ENCODE peak calls at places on chromosomes 4 and X, in six cellular contexts. E, L, W, Z, N and Q are unnamed samples.
A peak's percentile ranks its signal among the peaks of the same experiment; 100 is the strongest.

GRCh38 chr4:86400216-86400615 is 40.4 kb upstream of the MAPK10 start:
- DNase-seq in N (no peak), E (no peak), Z (no peak), W (no peak), L (no peak), Q (no peak)

GRCh38 chrX:99301990-99302389 is 1108.1 kb downstream of the PCDH19 start:
- DNase-seq in E (no peak), Z (no peak), W (peak; percentile 19), N (peak; percentile 2), L (no peak), Q (no peak)

GRCh38 chr4:44434247-44434646 is 14.4 kb downstream of the KCTD8 start:
- DNase-seq in Z (no peak), W (no peak), N (no peak), E (no peak), L (no peak), Q (no peak)

GRCh38 chr4:179196511-179196910 is 1754.3 kb upstream of the AGA start:
- DNase-seq in W (no peak), N (no peak), L (no peak), E (no peak), Z (no peak), Q (no peak)

GRCh38 chrX:77565278-77565677 is 118.1 kb downstream of the FGF16 start:
- DNase-seq in W (no peak), N (no peak), E (no peak), Z (no peak), L (no peak), Q (no peak)

GRCh38 chr4:54958236-54958635 is 167.2 kb downstream of the KDR start:
- DNase-seq in Z (no peak), W (no peak), N (no peak), L (no peak), E (peak; percentile 21), Q (no peak)

GRCh38 chr4:80153800-80154546 is 43.3 kb upstream of the PRDM8 start:
- DNase-seq in E (no peak), Z (no peak), N (no peak), L (no peak), W (no peak), Q (no peak)

GRCh38 chrX:26845051-26845450 is 618.1 kb downstream of the PPP4R3C start:
- DNase-seq in W (no peak), E (no peak), L (no peak), N (no peak), Z (peak; percentile 75), Q (no peak)

GRCh38 chrX:107571296-107571998 is 56.9 kb upstream of the PRPS1 start:
- DNase-seq in E (no peak), W (peak; percentile 66), N (no peak), Z (peak; percentile 5), L (no peak), Q (no peak)

GRCh38 chr4:13024147-13025105 is 459.7 kb downstream of the RAB28 start:
- DNase-seq in L (no peak), Z (no peak), N (no peak), W (no peak), E (no peak), Q (no peak)

GRCh38 chrX:27680726-27681125 is 90.6 kb downstream of the DCAF8L2 start:
- DNase-seq in Z (peak; percentile 8), N (no peak), L (no peak), E (no peak), W (no peak), Q (no peak)

GRCh38 chrX:2498781-2499302 is 1.9 kb downstream of the DHRSX start:
- DNase-seq in E (no peak), W (peak; percentile 45), Z (peak; percentile 20), L (no peak), N (peak; percentile 43), Q (no peak)

GRCh38 chrX:12891915-12892506 is 14.4 kb upstream of the TLR8 start:
- DNase-seq in N (no peak), L (no peak), E (no peak), Z (no peak), W (no peak), Q (no peak)

GRCh38 chr4:140971077-140971792 is 162.0 kb downstream of the RNF150 start:
- DNase-seq in Z (no peak), L (no peak), E (no peak), N (no peak), W (no peak), Q (no peak)

GRCh38 chr4:38967260-38968095 is 64.7 kb downstream of the TMEM156 start:
- DNase-seq in L (no peak), N (peak; percentile 27), W (peak; percentile 76), Z (peak; percentile 9), E (no peak), Q (no peak)

GRCh38 chr4:23902203-23902602 is 12.4 kb upstream of the PPARGC1A start:
- DNase-seq in L (no peak), N (no peak), W (no peak), E (no peak), Z (no peak), Q (no peak)

GRCh38 chrX:109679820-109680219 is 53.2 kb downstream of the ACSL4 start:
- DNase-seq in E (no peak), W (no peak), N (no peak), Z (no peak), L (no peak), Q (no peak)

GRCh38 chr4:112416464-112416863 is 99.5 kb downstream of the NEUROG2 start:
- DNase-seq in L (no peak), E (no peak), Z (no peak), W (no peak), N (no peak), Q (no peak)

GRCh38 chrX:107204063-107204605 is 2.1 kb downstream of the NUP62CL start:
- DNase-seq in W (peak; percentile 36), N (peak; percentile 62), L (no peak), E (no peak), Z (no peak), Q (no peak)

GRCh38 chrX:104255465-104255864 is 732 bp upstream of the ESX1 start:
- DNase-seq in L (peak; percentile 14), E (no peak), Z (peak; percentile 1), N (no peak), W (no peak), Q (no peak)

GRCh38 chr4:42397256-42397634 is at the start of gene SHISA3:
- DNase-seq in L (no peak), Z (peak; percentile 45), E (no peak), N (no peak), W (no peak), Q (no peak)

GRCh38 chr4:75254745-75255144 is 259.5 kb downstream of the RCHY1 start:
- DNase-seq in Z (no peak), N (no peak), L (no peak), E (no peak), W (no peak), Q (no peak)

GRCh38 chrX:134013092-134013497 is 27.7 kb upstream of the GPC3 start:
- DNase-seq in W (no peak), E (no peak), N (no peak), L (no peak), Z (no peak), Q (no peak)

GRCh38 chr4:16897991-16898827 is at the start of gene LDB2:
- DNase-seq in W (no peak), N (no peak), L (no peak), E (peak; percentile 37), Z (peak; percentile 88), Q (peak; percentile 32)

GRCh38 chrX:78747471-78747870 is at the start of gene LPAR4:
- DNase-seq in N (no peak), L (no peak), W (no peak), E (no peak), Z (peak; percentile 1), Q (no peak)

GRCh38 chr4:169492436-169493163 is 119.8 kb downstream of the NEK1 start:
- DNase-seq in W (peak; percentile 32), L (no peak), N (peak; percentile 40), E (no peak), Z (peak; percentile 52), Q (no peak)

GRCh38 chr4:88880501-88881226 is 176.3 kb downstream of the FAM13A start:
- DNase-seq in E (no peak), N (peak; percentile 30), Z (no peak), W (no peak), L (no peak), Q (no peak)

GRCh38 chr4:136931771-136932170 is 600.5 kb downstream of the PCDH18 start:
- DNase-seq in Z (no peak), E (no peak), L (no peak), N (no peak), W (no peak), Q (no peak)

GRCh38 chr4:10733016-10733415 is 48.4 kb upstream of the CLNK start:
- DNase-seq in N (no peak), Z (no peak), W (no peak), E (no peak), L (no peak), Q (no peak)

GRCh38 chr4:109701566-109702399 is 1.5 kb downstream of the CASP6 start:
- DNase-seq in E (no peak), Z (peak; percentile 39), W (no peak), L (no peak), N (peak; percentile 45), Q (no peak)

GRCh38 chr4:25970241-25970675 is 56.2 kb downstream of the SMIM20 start:
- DNase-seq in N (no peak), E (no peak), L (no peak), Z (no peak), W (no peak), Q (no peak)

GRCh38 chr4:21802406-21802805 is 146.2 kb downstream of the KCNIP4 start:
- DNase-seq in L (no peak), W (peak; percentile 10), E (no peak), N (no peak), Z (peak; percentile 89), Q (no peak)
- H3K27ac ChIP-seq in L (no peak overlapping the region), W (no peak overlapping the region), E (no peak overlapping the region), N (no peak overlapping the region), Z (peak overlapping the region; percentile 92), Q (no peak overlapping the region)

GRCh38 chr4:176238157-176238608 is 30.8 kb downstream of the ASB5 start:
- DNase-seq in N (no peak), Z (peak; percentile 87), L (no peak), E (no peak), W (no peak), Q (no peak)
- H3K27ac ChIP-seq in N (no peak overlapping the region), Z (no peak overlapping the region), L (peak overlapping the region; percentile 56), E (peak overlapping the region; percentile 86), W (no peak overlapping the region), Q (no peak overlapping the region)

DNA sequence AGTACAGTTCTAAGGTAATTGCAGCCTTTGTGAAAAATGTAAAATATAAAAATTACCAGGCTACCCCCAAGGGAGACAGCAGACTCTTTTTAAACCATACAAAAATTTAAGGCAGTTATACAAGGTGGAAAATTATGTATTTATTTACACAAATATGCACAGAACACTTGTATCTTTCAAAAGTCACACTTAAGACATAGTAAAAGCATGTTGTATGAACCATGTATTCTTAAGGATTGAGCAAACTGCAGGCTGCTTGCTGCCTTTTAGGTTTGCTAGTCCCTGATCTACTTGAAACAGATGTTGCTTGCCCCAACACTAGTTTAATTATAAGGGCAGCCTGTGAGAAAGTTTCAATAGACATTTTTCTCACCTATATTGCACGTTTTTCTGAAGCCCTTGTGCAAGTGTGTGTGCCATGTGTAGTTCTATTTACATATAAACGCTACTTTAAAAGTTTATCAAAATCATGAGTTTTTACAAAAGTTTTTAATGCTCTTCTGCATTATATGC is 72.8 kb downstream of the PRSS12 start:
- DNase-seq in W (no peak), E (no peak), N (peak; percentile 7), L (no peak), Z (no peak), Q (no peak)
- H3K27ac ChIP-seq in W (peak overlapping the region; percentile 100), E (peak overlapping the region; percentile 99), N (peak overlapping the region; percentile 95), L (peak overlapping the region; percentile 95), Z (peak overlapping the region; percentile 75), Q (no peak overlapping the region)

GRCh38 chrX:45842207-45842900 is 641.7 kb upstream of the DIPK2B start:
- DNase-seq in N (no peak), Z (peak; percentile 5), L (no peak), E (no peak), W (no peak), Q (no peak)
- H3K27ac ChIP-seq in N (no peak overlapping the region), Z (no peak overlapping the region), L (no peak overlapping the region), E (no peak overlapping the region), W (peak overlapping the region; percentile 64), Q (no peak overlapping the region)